ENCODE peak calls at places on chromosome 1, in four cellular contexts. One of them, this sample, is unnamed.

GRCh38 chr1:71796044-71796443 is 486.3 kb downstream of the NEGR1 start:
- DNase-seq in HEK293T: no peak
- DNase-seq in GM10248: no peak
- DNase-seq in cardiac fibroblast: no peak
- DNase-seq in this sample: no peak

GRCh38 chr1:43143441-43143888 is 28.6 kb downstream of the EBNA1BP2 start:
- DNase-seq in HEK293T: no peak
- DNase-seq in GM10248: no peak
- DNase-seq in cardiac fibroblast: peak
- DNase-seq in this sample: no peak

GRCh38 chr1:39116868-39117728 is 87.4 kb upstream of the MACF1 start:
- DNase-seq in HEK293T: no peak
- DNase-seq in GM10248: no peak
- DNase-seq in cardiac fibroblast: peak
- DNase-seq in this sample: no peak

GRCh38 chr1:36981771-36982622 is 52.3 kb downstream of the GRIK3 start:
- DNase-seq in HEK293T: no peak
- DNase-seq in GM10248: no peak
- DNase-seq in cardiac fibroblast: no peak
- DNase-seq in this sample: no peak

GRCh38 chr1:4662723-4663122 is 8.3 kb downstream of the AJAP1 start:
- DNase-seq in HEK293T: no peak
- DNase-seq in GM10248: no peak
- DNase-seq in cardiac fibroblast: no peak
- DNase-seq in this sample: no peak

GRCh38 chr1:21932127-21932526 is 5.0 kb downstream of the HSPG2 start:
- DNase-seq in HEK293T: no peak
- DNase-seq in GM10248: no peak
- DNase-seq in cardiac fibroblast: peak
- DNase-seq in this sample: no peak

GRCh38 chr1:9194024-9194423 is 40.5 kb upstream of the H6PD start:
- DNase-seq in HEK293T: no peak
- DNase-seq in GM10248: no peak
- DNase-seq in cardiac fibroblast: no peak
- DNase-seq in this sample: no peak

GRCh38 chr1:111968511-111968910 is 21.0 kb downstream of the KCND3 start:
- DNase-seq in HEK293T: no peak
- DNase-seq in GM10248: no peak
- DNase-seq in cardiac fibroblast: no peak
- DNase-seq in this sample: no peak

GRCh38 chr1:55286851-55287602 is 71.9 kb upstream of the USP24 start:
- DNase-seq in HEK293T: no peak
- DNase-seq in GM10248: no peak
- DNase-seq in cardiac fibroblast: peak
- DNase-seq in this sample: no peak

GRCh38 chr1:243851129-243851756 is 1.2 kb upstream of the AKT3 start:
- DNase-seq in HEK293T: no peak
- DNase-seq in GM10248: no peak
- DNase-seq in cardiac fibroblast: peak
- DNase-seq in this sample: no peak

GRCh38 chr1:202126426-202126825 is 3.7 kb downstream of the GPR37L1 start:
- DNase-seq in HEK293T: no peak
- DNase-seq in GM10248: no peak
- DNase-seq in cardiac fibroblast: no peak
- DNase-seq in this sample: no peak

GRCh38 chr1:208058212-208059155 is 147.6 kb upstream of the CD34 start:
- DNase-seq in HEK293T: no peak
- DNase-seq in GM10248: no peak
- DNase-seq in cardiac fibroblast: no peak
- DNase-seq in this sample: no peak

GRCh38 chr1:76430532-76430931 is 356.0 kb downstream of the ST6GALNAC3 start:
- DNase-seq in HEK293T: no peak
- DNase-seq in GM10248: no peak
- DNase-seq in cardiac fibroblast: no peak
- DNase-seq in this sample: no peak

GRCh38 chr1:119926553-119926952 is 30.2 kb upstream of the ADAM30 start:
- DNase-seq in HEK293T: no peak
- DNase-seq in GM10248: no peak
- DNase-seq in cardiac fibroblast: no peak
- DNase-seq in this sample: no peak

GRCh38 chr1:2961661-2962060 is 59.6 kb upstream of the ACTRT2 start:
- DNase-seq in HEK293T: no peak
- DNase-seq in GM10248: no peak
- DNase-seq in cardiac fibroblast: no peak
- DNase-seq in this sample: no peak

GRCh38 chr1:47650205-47650604 is 212.4 kb downstream of the FOXD2 start:
- DNase-seq in HEK293T: no peak
- DNase-seq in GM10248: no peak
- DNase-seq in cardiac fibroblast: peak
- DNase-seq in this sample: peak

GRCh38 chr1:147568551-147568950 is 27.2 kb downstream of the BCL9 start:
- DNase-seq in HEK293T: no peak
- DNase-seq in GM10248: no peak
- DNase-seq in cardiac fibroblast: no peak
- DNase-seq in this sample: no peak

GRCh38 chr1:1040004-1040991 is 20.4 kb downstream of the AGRN start:
- DNase-seq in HEK293T: peak
- DNase-seq in GM10248: peak
- DNase-seq in cardiac fibroblast: peak
- DNase-seq in this sample: no peak

GRCh38 chr1:240598602-240599001 is 13.4 kb downstream of the GREM2 start:
- DNase-seq in HEK293T: no peak
- DNase-seq in GM10248: no peak
- DNase-seq in cardiac fibroblast: no peak
- DNase-seq in this sample: no peak

GRCh38 chr1:222331340-222331739 is 216.6 kb downstream of the HHIPL2 start:
- DNase-seq in HEK293T: no peak
- DNase-seq in GM10248: no peak
- DNase-seq in cardiac fibroblast: peak
- DNase-seq in this sample: no peak

GRCh38 chr1:228072658-228073043 is 9.9 kb upstream of the ARF1 start:
- DNase-seq in HEK293T: no peak
- DNase-seq in GM10248: no peak
- DNase-seq in cardiac fibroblast: no peak
- DNase-seq in this sample: no peak

GRCh38 chr1:12600880-12601633 is 17.0 kb downstream of the DHRS3 start:
- DNase-seq in HEK293T: peak
- DNase-seq in GM10248: peak
- DNase-seq in cardiac fibroblast: no peak
- DNase-seq in this sample: no peak

GRCh38 chr1:224205438-224205840 is 22.4 kb downstream of the DEGS1 start:
- DNase-seq in HEK293T: no peak
- DNase-seq in GM10248: no peak
- DNase-seq in cardiac fibroblast: peak
- DNase-seq in this sample: peak

GRCh38 chr1:59478822-59479221 is 181.9 kb downstream of the FGGY start:
- DNase-seq in HEK293T: no peak
- DNase-seq in GM10248: no peak
- DNase-seq in cardiac fibroblast: no peak
- DNase-seq in this sample: no peak

GRCh38 chr1:212749924-212750535 is 41.5 kb downstream of the NSL1 start:
- DNase-seq in HEK293T: peak
- DNase-seq in GM10248: peak
- DNase-seq in cardiac fibroblast: peak
- DNase-seq in this sample: peak

GRCh38 chr1:226821719-226822085 is 48.7 kb upstream of the PSEN2 start:
- DNase-seq in HEK293T: no peak
- DNase-seq in GM10248: no peak
- DNase-seq in cardiac fibroblast: peak
- DNase-seq in this sample: peak

GRCh38 chr1:18536356-18536755 is 55.6 kb downstream of the KLHDC7A start:
- DNase-seq in HEK293T: no peak
- DNase-seq in GM10248: no peak
- DNase-seq in cardiac fibroblast: no peak
- DNase-seq in this sample: no peak

GRCh38 chr1:204220217-204220616 is 6.4 kb upstream of the GOLT1A start:
- DNase-seq in HEK293T: no peak
- DNase-seq in GM10248: no peak
- DNase-seq in cardiac fibroblast: no peak
- DNase-seq in this sample: no peak

GRCh38 chr1:27374687-27375086 is at the start of gene FCN3:
- DNase-seq in HEK293T: no peak
- DNase-seq in GM10248: no peak
- DNase-seq in cardiac fibroblast: no peak
- DNase-seq in this sample: no peak

GRCh38 chr1:36448530-36449051 is 1.7 kb downstream of the OSCP1 start:
- DNase-seq in HEK293T: no peak
- DNase-seq in GM10248: no peak
- DNase-seq in cardiac fibroblast: no peak
- DNase-seq in this sample: no peak

GRCh38 chr1:59146651-59147358 is 150.1 kb upstream of the FGGY start:
- DNase-seq in HEK293T: peak
- DNase-seq in GM10248: peak
- DNase-seq in cardiac fibroblast: peak
- DNase-seq in this sample: no peak

GRCh38 chr1:16067127-16067768 is 6.2 kb downstream of the FAM131C start:
- DNase-seq in HEK293T: no peak
- DNase-seq in GM10248: no peak
- DNase-seq in cardiac fibroblast: no peak
- DNase-seq in this sample: peak

GRCh38 chr1:7186382-7187120 is 401.3 kb downstream of the CAMTA1 start:
- DNase-seq in HEK293T: no peak
- DNase-seq in GM10248: no peak
- DNase-seq in cardiac fibroblast: no peak
- DNase-seq in this sample: no peak

GRCh38 chr1:119651641-119652040 is 3.6 kb upstream of the ZNF697 start:
- DNase-seq in HEK293T: no peak
- DNase-seq in GM10248: no peak
- DNase-seq in cardiac fibroblast: no peak
- DNase-seq in this sample: no peak

GRCh38 chr1:19712928-19713327 is 48.3 kb downstream of the HTR6 start:
- DNase-seq in HEK293T: no peak
- DNase-seq in GM10248: no peak
- DNase-seq in cardiac fibroblast: no peak
- DNase-seq in this sample: no peak

GRCh38 chr1:150366416-150367296 is 2.7 kb downstream of the RPRD2 start:
- DNase-seq in HEK293T: no peak
- DNase-seq in GM10248: no peak
- DNase-seq in cardiac fibroblast: peak
- DNase-seq in this sample: no peak

GRCh38 chr1:221162352-221162751 is 283.1 kb downstream of the HLX start:
- DNase-seq in HEK293T: peak
- DNase-seq in GM10248: no peak
- DNase-seq in cardiac fibroblast: no peak
- DNase-seq in this sample: no peak

GRCh38 chr1:212754715-212755114 is 36.9 kb downstream of the NSL1 start:
- DNase-seq in HEK293T: no peak
- DNase-seq in GM10248: no peak
- DNase-seq in cardiac fibroblast: no peak
- DNase-seq in this sample: peak

GRCh38 chr1:93446837-93447451 is 974 bp upstream of the FNBP1L start:
- DNase-seq in HEK293T: no peak
- DNase-seq in GM10248: no peak
- DNase-seq in cardiac fibroblast: peak
- DNase-seq in this sample: no peak

GRCh38 chr1:225658041-225658440 is 5.1 kb upstream of the ENAH start:
- DNase-seq in HEK293T: no peak
- DNase-seq in GM10248: no peak
- DNase-seq in cardiac fibroblast: peak
- DNase-seq in this sample: no peak